ENCODE peak calls at places on chromosomes 16 and 17, in seven cellular contexts. B is lower leg skin, J is MM.1S, Y is epithelial cell of esophagus, V is adrenal gland, X is uterus, M is skeletal muscle cell. Z is an unnamed sample.

GRCh38 chr16:80526418-80527061 is 14.3 kb upstream of the DYNLRB2 start:
- DNase-seq in V (peak), M (peak), B (no peak), J (peak), X (peak), Y (peak), Z (peak)

GRCh38 chr16:87762071-87762571 is 3.7 kb downstream of the KLHDC4 start:
- DNase-seq in V (no peak), M (no peak), B (no peak), X (no peak), J (no peak), Y (no peak), Z (no peak)

GRCh38 chr17:70405492-70406220 is 236.3 kb downstream of the KCNJ2 start:
- DNase-seq in J (peak), B (no peak), V (peak), X (no peak), M (peak), Y (peak), Z (no peak)

GRCh38 chr17:82301916-82302497 is 15.4 kb downstream of the CD7 start:
- DNase-seq in X (no peak), J (no peak), Y (peak), V (no peak), M (no peak), B (no peak), Z (peak)

GRCh38 chr17:45137561-45138305 is 2.2 kb downstream of the ACBD4 start:
- DNase-seq in B (no peak), X (no peak), V (no peak), J (no peak), Y (no peak), M (no peak), Z (no peak)

GRCh38 chr16:79673635-79674034 is 73.1 kb upstream of the MAF start:
- DNase-seq in Y (no peak), X (no peak), M (no peak), J (no peak), V (no peak), B (no peak), Z (no peak)

GRCh38 chr17:69857412-69857835 is 217.6 kb upstream of the KCNJ16 start:
- DNase-seq in B (no peak), V (no peak), J (no peak), X (no peak), Y (peak), M (peak), Z (no peak)

GRCh38 chr17:56819431-56820145 is 14.1 kb downstream of the C17orf67 start:
- DNase-seq in Y (peak), B (peak), X (peak), M (no peak), V (peak), J (peak), Z (peak)

GRCh38 chr17:61583242-61583641 is 7.8 kb downstream of the NACA2 start:
- DNase-seq in Y (peak), B (no peak), V (no peak), X (no peak), J (peak), M (peak), Z (peak)

GRCh38 chr16:77223184-77223583 is 24.0 kb downstream of the SYCE1L start:
- DNase-seq in X (no peak), Y (no peak), M (no peak), J (no peak), B (no peak), V (no peak), Z (no peak)

GRCh38 chr16:74623214-74623842 is 16.4 kb upstream of the GLG1 start:
- DNase-seq in B (no peak), J (peak), M (no peak), Y (peak), V (peak), X (no peak), Z (peak)

GRCh38 chr16:8916541-8917225 is 34.5 kb downstream of the LITAFD start:
- DNase-seq in M (no peak), J (no peak), X (no peak), B (no peak), Y (no peak), V (no peak), Z (no peak)

GRCh38 chr17:62626719-62627218 is 701 bp upstream of the MRC2 start:
- DNase-seq in X (peak), B (peak), J (no peak), M (peak), V (no peak), Y (peak), Z (no peak)

GRCh38 chr16:57873218-57873617 is 70.9 kb upstream of the KIFC3 start:
- DNase-seq in J (no peak), V (no peak), B (no peak), M (no peak), X (no peak), Y (no peak), Z (no peak)

GRCh38 chr16:30005341-30006094 is 5.3 kb downstream of the DOC2A start:
- DNase-seq in B (no peak), X (peak), V (peak), Y (peak), J (peak), M (no peak), Z (peak)

GRCh38 chr16:80788016-80788415 is 16.4 kb downstream of the CDYL2 start:
- DNase-seq in J (no peak), B (no peak), X (no peak), V (no peak), Y (peak), M (no peak), Z (no peak)

GRCh38 chr17:43782903-43783462 is 2.7 kb downstream of the CFAP97D1 start:
- DNase-seq in M (no peak), Y (no peak), B (no peak), J (no peak), V (no peak), X (no peak), Z (no peak)

GRCh38 chr17:5237541-5238016 is 2.9 kb upstream of the SCIMP start:
- DNase-seq in Y (peak), V (peak), B (peak), M (peak), X (no peak), J (peak), Z (peak)

GRCh38 chr17:28536532-28537218 is 15.7 kb downstream of the UNC119 start:
- DNase-seq in M (no peak), J (no peak), Y (no peak), B (no peak), X (no peak), V (no peak), Z (no peak)

GRCh38 chr17:82228842-82229685 is at the start of gene SLC16A3:
- DNase-seq in Y (peak), J (peak), V (peak), B (no peak), M (no peak), X (peak), Z (peak)

GRCh38 chr16:31216552-31217530 is at the start of gene PYDC1:
- DNase-seq in V (no peak), X (no peak), B (no peak), J (no peak), Y (no peak), M (no peak), Z (no peak)
- H3K4me3 ChIP-seq in V (no peak), X (no peak), B (no peak), J (no peak), Y (no peak), M (peak), Z (no peak)

GRCh38 chr16:1960665-1961630 is 1.6 kb downstream of the NDUFB10 start:
- DNase-seq in V (no peak), Y (peak), B (no peak), J (no peak), X (no peak), M (no peak), Z (peak)
- H3K4me3 ChIP-seq in V (no peak), Y (peak), B (no peak), J (peak), X (no peak), M (peak), Z (peak)

DNA sequence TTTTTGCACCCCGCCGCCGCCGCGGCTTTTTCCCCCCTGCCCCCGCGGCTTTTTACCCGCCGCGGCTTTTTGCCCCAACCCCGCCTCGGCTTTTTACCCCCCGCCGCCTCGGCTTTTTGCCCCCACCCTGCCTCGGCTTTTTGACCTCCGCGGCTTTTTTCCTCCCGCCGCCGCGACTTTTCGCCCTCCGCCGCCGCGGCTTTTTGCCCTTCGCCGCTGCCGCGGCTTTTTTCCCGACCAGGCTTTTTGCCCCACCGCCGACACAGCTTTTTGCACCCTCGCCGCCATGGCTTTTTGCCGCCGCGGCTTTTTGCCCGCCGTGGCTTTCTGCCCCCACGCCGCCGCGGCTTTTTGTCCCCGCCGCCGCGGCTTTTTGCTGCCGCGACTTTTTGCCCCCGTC is 137.0 kb upstream of the TP53TG3D start:
- DNase-seq in X (no peak), V (no peak), J (peak), M (no peak), Y (no peak), B (no peak), Z (no peak)
- H3K4me3 ChIP-seq in X (peak), V (no peak), J (peak), M (peak), Y (peak), B (peak), Z (peak)

DNA sequence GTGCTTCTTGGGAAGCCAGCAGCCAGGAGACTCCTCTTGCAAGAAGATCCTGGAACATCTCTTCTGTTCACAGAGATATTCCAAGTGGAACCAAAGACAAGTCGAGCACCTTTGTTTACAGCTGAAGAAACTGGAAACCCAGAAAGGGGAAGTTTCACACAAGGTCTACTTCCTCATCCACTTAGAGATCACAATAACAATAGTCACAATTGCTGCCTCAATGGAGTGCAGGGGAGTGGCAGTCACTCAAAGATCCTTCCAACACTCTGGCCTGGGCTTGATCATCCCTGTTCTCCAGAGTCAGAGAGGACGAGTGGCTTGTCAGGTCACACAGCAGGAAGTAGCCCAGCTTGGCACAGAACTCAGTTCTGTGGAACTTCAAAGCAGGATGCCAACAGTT is 46.9 kb upstream of the SIAH1 start:
- DNase-seq in B (no peak), M (no peak), X (no peak), Y (peak), V (no peak), J (no peak), Z (no peak)
- H3K4me3 ChIP-seq in B (no peak), M (no peak), X (no peak), Y (no peak), V (no peak), J (no peak), Z (no peak)

GRCh38 chr16:11796227-11797165 is 562 bp downstream of the ZC3H7A start:
- DNase-seq in Y (no peak), X (peak), M (no peak), B (peak), J (peak), V (peak), Z (no peak)
- H3K4me3 ChIP-seq in Y (peak), X (peak), M (peak), B (peak), J (peak), V (peak), Z (peak)

GRCh38 chr17:72976971-72977767 is 115.3 kb downstream of the SLC39A11 start:
- DNase-seq in J (no peak), X (peak), M (peak), V (peak), Y (peak), B (peak), Z (no peak)

GRCh38 chr17:72978593-72979218 is 113.8 kb downstream of the SLC39A11 start:
- DNase-seq in Y (no peak), X (no peak), M (no peak), J (no peak), V (peak), B (no peak), Z (no peak)

GRCh38 chr17:72974605-72975232 is 117.8 kb downstream of the SLC39A11 start:
- DNase-seq in B (no peak), M (no peak), X (no peak), V (no peak), Y (peak), J (no peak), Z (no peak)

GRCh38 chr17:72975509-72975908 is 117.0 kb downstream of the SLC39A11 start:
- DNase-seq in J (no peak), B (no peak), V (no peak), Y (no peak), X (no peak), M (no peak), Z (no peak)

DNA sequence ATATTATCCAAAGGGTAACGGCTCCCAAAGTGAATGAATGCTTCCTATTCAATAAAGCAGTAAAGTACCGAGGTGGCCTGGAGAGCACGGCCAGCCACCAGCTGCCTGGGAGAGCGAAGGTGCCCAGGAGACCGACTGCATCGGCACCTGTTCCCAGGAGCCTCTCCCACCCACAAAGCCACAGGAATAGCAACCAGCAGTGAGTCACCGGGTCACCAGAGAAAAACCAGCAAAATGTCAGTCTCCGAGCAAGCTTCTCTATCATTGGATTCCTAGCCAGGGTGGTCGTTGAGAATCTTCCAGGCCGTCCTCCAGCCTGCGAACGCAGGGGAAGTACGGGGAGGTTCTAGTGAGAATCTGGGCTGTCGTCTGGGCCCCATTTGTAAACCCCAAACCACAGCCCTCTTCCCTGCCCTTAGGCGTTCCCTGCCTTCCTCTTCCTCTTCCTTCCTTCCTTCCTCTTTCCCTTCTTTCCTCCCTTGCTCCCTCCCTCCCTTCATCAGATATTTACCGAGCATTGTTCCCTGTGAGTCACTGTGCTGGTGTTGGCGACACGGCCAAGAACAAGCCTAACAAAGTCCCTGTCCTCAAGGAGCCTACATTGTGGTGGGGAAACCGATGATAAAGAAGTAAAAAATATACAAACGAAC is 114.6 kb downstream of the SLC39A11 start:
- DNase-seq in V (no peak), Y (no peak), J (no peak), M (no peak), X (no peak), B (no peak), Z (no peak)
- H3K4me3 ChIP-seq in V (no peak), Y (no peak), J (no peak), M (no peak), X (no peak), B (no peak), Z (no peak)

GRCh38 chr16:24289301-24289700 is 33.2 kb downstream of the CACNG3 start:
- DNase-seq in J (peak), M (no peak), X (no peak), B (no peak), V (no peak), Y (no peak), Z (no peak)

GRCh38 chr16:24291932-24292331 is 35.8 kb downstream of the CACNG3 start:
- DNase-seq in Y (no peak), B (no peak), X (no peak), J (no peak), M (no peak), V (no peak), Z (no peak)

GRCh38 chr16:24288516-24288915 is 32.4 kb downstream of the CACNG3 start:
- DNase-seq in V (no peak), B (no peak), J (no peak), M (no peak), Y (no peak), X (no peak), Z (no peak)

GRCh38 chr16:24282129-24282528 is 26.0 kb downstream of the CACNG3 start:
- DNase-seq in X (no peak), J (no peak), V (no peak), Y (no peak), B (no peak), M (no peak), Z (no peak)

GRCh38 chr16:24286713-24287405 is 30.7 kb downstream of the CACNG3 start:
- DNase-seq in J (no peak), M (no peak), Y (no peak), X (no peak), B (no peak), V (no peak), Z (no peak)
- H3K4me3 ChIP-seq in J (no peak), M (no peak), Y (no peak), X (no peak), B (no peak), V (no peak), Z (no peak)

DNA sequence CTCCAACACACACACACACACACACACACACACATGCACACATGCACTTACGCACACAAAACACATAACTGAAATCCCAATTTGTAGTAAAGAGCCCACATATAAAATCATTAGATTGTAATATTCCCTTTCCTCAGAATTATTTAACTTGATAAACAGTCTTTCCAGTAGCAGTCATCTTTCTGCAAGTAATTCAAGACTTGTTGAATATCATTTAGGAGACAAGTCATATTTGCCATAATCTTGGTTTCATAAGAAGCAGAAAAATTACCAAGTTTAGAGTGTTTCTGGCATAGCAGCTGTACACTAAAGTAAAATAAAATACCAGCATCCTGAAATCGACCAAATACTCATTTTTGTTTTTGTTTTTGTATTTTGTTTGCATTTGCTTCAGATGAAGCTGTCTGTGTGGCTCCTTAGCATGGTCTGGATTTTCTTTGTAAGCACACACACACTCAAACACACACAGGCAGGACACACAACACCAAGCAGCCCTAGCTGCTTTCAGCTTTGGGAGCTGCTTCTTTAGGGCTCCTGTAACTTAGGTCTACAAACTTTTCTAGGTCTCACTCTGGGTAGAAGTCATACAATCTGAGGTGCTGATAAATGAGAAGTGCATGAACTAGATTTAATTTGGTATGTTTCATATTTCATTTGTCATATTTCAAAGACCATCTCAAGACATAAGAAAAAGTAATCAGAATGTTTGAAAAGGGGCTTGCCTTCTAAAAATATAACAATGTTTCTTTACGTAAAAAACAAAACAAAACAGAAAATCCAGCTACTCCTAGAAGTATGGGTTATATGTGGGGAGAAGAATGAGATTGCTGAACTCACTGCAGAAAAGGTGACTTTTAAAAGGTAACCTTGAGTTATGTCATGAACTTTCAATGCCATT is 3.0 kb downstream of the SALL1 start:
- DNase-seq in J (no peak), Y (no peak), X (no peak), M (no peak), B (no peak), V (no peak), Z (no peak)
- H3K4me3 ChIP-seq in J (no peak), Y (no peak), X (peak), M (peak), B (no peak), V (no peak), Z (no peak)